ENCODE peak calls at places on chromosome 21, in nine cellular contexts. B, S, Y, N, E, L, F, A and J are unnamed samples.

GRCh38 chr21:31335957-31336738 is 7.9 kb downstream of the TIAM1 start:
- DNase-seq in B (peak; percentile 95), S (peak; percentile 86), Y (no peak), N (no peak), E (no peak), L (no peak), F (no peak), A (peak; percentile 59), J (no peak)

GRCh38 chr21:39079617-39080016 is 103.6 kb downstream of the PSMG1 start:
- DNase-seq in B (peak; percentile 33), S (peak; percentile 58), Y (peak; percentile 62), N (peak; percentile 70), E (no peak), L (no peak), F (no peak), A (no peak), J (no peak)

GRCh38 chr21:46067505-46068201 is 30.3 kb upstream of the COL6A2 start:
- DNase-seq in B (no peak), S (no peak), Y (no peak), N (no peak), E (no peak), L (no peak), F (no peak), A (no peak), J (no peak)

GRCh38 chr21:45534591-45535331 is 7.5 kb downstream of the SLC19A1 start:
- DNase-seq in B (no peak), S (peak; percentile 32), Y (peak; percentile 41), N (peak; percentile 82), E (peak; percentile 32), L (no peak), F (no peak), A (no peak), J (no peak)

GRCh38 chr21:41653944-41654625 is 112.8 kb downstream of the RIPK4 start:
- DNase-seq in B (peak; percentile 50), S (peak; percentile 42), Y (no peak), N (no peak), E (peak; percentile 20), L (no peak), F (no peak), A (no peak), J (no peak)

GRCh38 chr21:31630062-31630711 is 29.3 kb upstream of the SOD1 start:
- DNase-seq in B (peak; percentile 93), S (peak; percentile 96), Y (no peak), N (no peak), E (no peak), L (no peak), F (no peak), A (peak; percentile 71), J (no peak)

GRCh38 chr21:34822957-34823356 is 154.2 kb downstream of the CLIC6 start:
- DNase-seq in B (peak; percentile 68), S (no peak), Y (no peak), N (no peak), E (no peak), L (no peak), F (no peak), A (no peak), J (no peak)

GRCh38 chr21:42587036-42587435 is 66.4 kb upstream of the PDE9A start:
- DNase-seq in B (no peak), S (no peak), Y (no peak), N (no peak), E (no peak), L (no peak), F (no peak), A (no peak), J (no peak)

GRCh38 chr21:17794631-17795030 is 24.5 kb downstream of the C21orf91 start:
- DNase-seq in B (no peak), S (no peak), Y (no peak), N (no peak), E (no peak), L (no peak), F (no peak), A (no peak), J (no peak)

GRCh38 chr21:39611547-39612190 is 1.1 kb upstream of the B3GALT5 start:
- DNase-seq in B (no peak), S (no peak), Y (no peak), N (no peak), E (no peak), L (no peak), F (no peak), A (peak; percentile 62), J (no peak)

GRCh38 chr21:37028579-37028978 is 22.1 kb downstream of the RIPPLY3 start:
- DNase-seq in B (no peak), S (peak; percentile 26), Y (no peak), N (no peak), E (no peak), L (no peak), F (no peak), A (no peak), J (no peak)

GRCh38 chr21:42980959-42981523 is 6.7 kb downstream of the PKNOX1 start:
- DNase-seq in B (no peak), S (no peak), Y (no peak), N (no peak), E (no peak), L (no peak), F (no peak), A (no peak), J (no peak)

GRCh38 chr21:35217504-35218060 is 168.5 kb upstream of the RUNX1 start:
- DNase-seq in B (peak; percentile 85), S (peak; percentile 82), Y (no peak), N (no peak), E (peak; percentile 90), L (no peak), F (no peak), A (no peak), J (no peak)

GRCh38 chr21:32332463-32332951 is 33.9 kb downstream of the MRAP start:
- DNase-seq in B (no peak), S (no peak), Y (no peak), N (no peak), E (no peak), L (no peak), F (no peak), A (no peak), J (no peak)

GRCh38 chr21:38352536-38353219 is 95.9 kb downstream of the KCNJ15 start:
- DNase-seq in B (peak; percentile 76), S (peak; percentile 77), Y (peak; percentile 78), N (peak; percentile 25), E (no peak), L (peak; percentile 54), F (peak; percentile 62), A (peak; percentile 67), J (no peak)

GRCh38 chr21:25700741-25701140 is 34.0 kb downstream of the ATP5PF start:
- DNase-seq in B (no peak), S (no peak), Y (no peak), N (no peak), E (no peak), L (no peak), F (no peak), A (peak; percentile 13), J (no peak)

GRCh38 chr21:36697473-36698159 is 1.3 kb upstream of the SIM2 start:
- DNase-seq in B (no peak), S (no peak), Y (no peak), N (no peak), E (no peak), L (no peak), F (peak; percentile 33), A (no peak), J (no peak)

GRCh38 chr21:46078984-46079356 is 18.9 kb upstream of the COL6A2 start:
- DNase-seq in B (no peak), S (no peak), Y (no peak), N (no peak), E (no peak), L (no peak), F (no peak), A (no peak), J (no peak)

GRCh38 chr21:21179619-21180336 is 181.6 kb downstream of the NCAM2 start:
- DNase-seq in B (no peak), S (no peak), Y (no peak), N (no peak), E (no peak), L (no peak), F (no peak), A (no peak), J (no peak)